ENCODE peak calls at places on chromosome 20, in five cellular contexts. Y is fibroblast of lung, L is lung, U is mesendoderm, N is ascending aorta. S is an unnamed sample.

GRCh38 chr20:35341366-35342028 is 49.3 kb upstream of the FAM83C start:
- DNase-seq in Y (no peak), L (no peak), U (no peak), N (no peak), S (no peak)

GRCh38 chr20:41321003-41321402 is 3.5 kb upstream of the ZHX3 start:
- DNase-seq in Y (no peak), L (no peak), U (no peak), N (no peak), S (no peak)

GRCh38 chr20:37347891-37348642 is 2.1 kb downstream of the SRC start:
- DNase-seq in Y (no peak), L (no peak), U (no peak), N (no peak), S (peak; percentile 28)

GRCh38 chr20:6362245-6362644 is 239.4 kb upstream of the FERMT1 start:
- DNase-seq in Y (no peak), L (no peak), U (no peak), N (no peak), S (no peak)

GRCh38 chr20:25407311-25408169 is at the start of gene GINS1:
- DNase-seq in Y (peak; percentile 85), L (peak; percentile 86), U (peak; percentile 98), N (no peak), S (peak; percentile 98)

GRCh38 chr20:57622579-57623381 is 2.6 kb upstream of the ZBP1 start:
- DNase-seq in Y (peak; percentile 13), L (peak; percentile 62), U (peak; percentile 85), N (no peak), S (peak; percentile 92)

GRCh38 chr20:49676581-49677291 is 36.9 kb downstream of the B4GALT5 start:
- DNase-seq in Y (peak; percentile 56), L (peak; percentile 48), U (no peak), N (no peak), S (no peak)

GRCh38 chr20:19110285-19110684 is 102.2 kb upstream of the SLC24A3 start:
- DNase-seq in Y (no peak), L (no peak), U (no peak), N (no peak), S (no peak)

GRCh38 chr20:62165762-62166399 is 16.9 kb upstream of the MTG2 start:
- DNase-seq in Y (peak; percentile 37), L (no peak), U (no peak), N (no peak), S (peak; percentile 80)

GRCh38 chr20:50747275-50747674 is 15.9 kb downstream of the PARD6B start:
- DNase-seq in Y (no peak), L (no peak), U (no peak), N (no peak), S (no peak)

GRCh38 chr20:48831702-48832422 is 4.1 kb upstream of the PREX1 start:
- DNase-seq in Y (peak; percentile 75), L (no peak), U (no peak), N (no peak), S (no peak)

GRCh38 chr20:17635846-17636245 is 46.2 kb downstream of the RRBP1 start:
- DNase-seq in Y (peak; percentile 49), L (no peak), U (no peak), N (no peak), S (no peak)

GRCh38 chr20:2751868-2752630 is 48.4 kb downstream of the CPXM1 start:
- DNase-seq in Y (no peak), L (no peak), U (no peak), N (no peak), S (peak; percentile 82)

GRCh38 chr20:33830371-33830770 is 19.2 kb downstream of the CHMP4B start:
- DNase-seq in Y (no peak), L (no peak), U (no peak), N (no peak), S (no peak)

GRCh38 chr20:58708246-58708931 is 15.8 kb downstream of the NPEPL1 start:
- DNase-seq in Y (no peak), L (peak; percentile 26), U (no peak), N (no peak), S (peak; percentile 64)

GRCh38 chr20:17501701-17502100 is 29.5 kb downstream of the BFSP1 start:
- DNase-seq in Y (no peak), L (no peak), U (no peak), N (no peak), S (no peak)

GRCh38 chr20:55782861-55783260 is 222.5 kb downstream of the CBLN4 start:
- DNase-seq in Y (no peak), L (no peak), U (no peak), N (no peak), S (no peak)

GRCh38 chr20:51486197-51487005 is 56.1 kb downstream of the NFATC2 start:
- DNase-seq in Y (no peak), L (no peak), U (no peak), N (no peak), S (no peak)

GRCh38 chr20:36629719-36630340 is 16.2 kb downstream of the SLA2 start:
- DNase-seq in Y (no peak), L (no peak), U (no peak), N (no peak), S (no peak)

GRCh38 chr20:61253640-61254511 is 1.8 kb downstream of the CDH4 start:
- DNase-seq in Y (peak; percentile 39), L (no peak), U (peak; percentile 53), N (no peak), S (peak; percentile 81)

GRCh38 chr20:41998539-41999341 is 380.6 kb upstream of the CHD6 start:
- DNase-seq in Y (no peak), L (no peak), U (no peak), N (no peak), S (peak; percentile 16)

GRCh38 chr20:17177341-17177740 is 49.5 kb upstream of the PCSK2 start:
- DNase-seq in Y (no peak), L (no peak), U (no peak), N (no peak), S (no peak)

GRCh38 chr20:60754866-60755265 is 497.2 kb upstream of the CDH4 start:
- DNase-seq in Y (no peak), L (no peak), U (no peak), N (no peak), S (no peak)

GRCh38 chr20:24131684-24132083 is 143.1 kb upstream of the GGTLC1 start:
- DNase-seq in Y (no peak), L (no peak), U (no peak), N (no peak), S (no peak)

GRCh38 chr20:32189691-32190607 is 17.6 kb downstream of the PLAGL2 start:
- DNase-seq in Y (peak; percentile 46), L (no peak), U (peak; percentile 62), N (no peak), S (peak; percentile 94)
- H3K4me3 ChIP-seq in Y (peak overlapping the region; percentile 62), L (peak overlapping the region; percentile 55), U (peak overlapping the region; percentile 74), N (peak overlapping the region; percentile 84), S (peak overlapping the region; percentile 64)

GRCh38 chr20:38997622-38998021 is 35.5 kb downstream of the DHX35 start:
- DNase-seq in Y (no peak), L (no peak), U (peak; percentile 13), N (no peak), S (no peak)

GRCh38 chr20:38999217-38999616 is 37.1 kb downstream of the DHX35 start:
- DNase-seq in Y (no peak), L (no peak), U (no peak), N (no peak), S (no peak)

GRCh38 chr20:38991814-38992593 is 29.9 kb downstream of the DHX35 start:
- DNase-seq in Y (no peak), L (no peak), U (no peak), N (no peak), S (no peak)

GRCh38 chr20:38999965-39000910 is 38.1 kb downstream of the DHX35 start:
- DNase-seq in Y (no peak), L (no peak), U (no peak), N (no peak), S (no peak)

GRCh38 chr20:38995536-38996044 is 33.4 kb downstream of the DHX35 start:
- DNase-seq in Y (peak; percentile 58), L (no peak), U (no peak), N (no peak), S (no peak)
- H3K36me3 ChIP-seq in Y (peaks cover 4% of the 10 kb centered on the region), L (peaks cover 18% of the 10 kb centered on the region), U (peaks cover 2% of the 10 kb centered on the region), N (peaks cover 34% of the 10 kb centered on the region), S (peaks cover 10% of the 10 kb centered on the region)

DNA sequence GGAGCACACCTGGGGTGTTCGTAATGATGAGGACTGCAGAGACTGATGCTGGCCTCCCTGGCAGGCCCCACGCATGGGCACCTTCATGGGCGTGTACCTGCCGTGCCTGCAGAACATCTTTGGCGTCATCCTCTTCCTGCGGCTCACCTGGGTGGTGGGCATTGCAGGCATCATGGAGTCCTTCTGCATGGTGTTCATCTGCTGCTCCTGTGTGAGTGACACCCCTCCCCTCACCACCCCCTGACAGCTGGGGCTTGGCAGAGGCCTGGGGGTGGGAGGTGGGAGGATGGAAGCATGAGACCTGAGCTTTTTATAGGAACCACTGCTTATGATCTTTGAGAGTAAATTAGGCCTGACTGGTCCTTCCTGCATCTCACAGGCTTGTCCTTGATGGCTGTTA is 6.7 kb downstream of the SLC12A5 start:
- DNase-seq in Y (no peak), L (no peak), U (no peak), N (no peak), S (no peak)
- H3K27me3 ChIP-seq in Y (peaks cover 19% of the 10 kb centered on the region), L (peaks cover 13% of the 10 kb centered on the region), U (peaks cover 39% of the 10 kb centered on the region), N (peaks cover 7% of the 10 kb centered on the region), S (peaks cover 63% of the 10 kb centered on the region)

GRCh38 chr20:45851501-45851900 is 5.7 kb downstream of the ACOT8 start:
- DNase-seq in Y (no peak), L (no peak), U (no peak), N (no peak), S (no peak)

GRCh38 chr20:45850238-45850637 is 7.0 kb downstream of the ACOT8 start:
- DNase-seq in Y (no peak), L (no peak), U (no peak), N (no peak), S (no peak)

GRCh38 chr20:45857114-45857835 is at the start of the genes ACOT8 and ZSWIM3:
- DNase-seq in Y (peak; percentile 100), L (peak; percentile 99), U (peak; percentile 100), N (peak; percentile 96), S (peak; percentile 100)

GRCh38 chr20:45850926-45851325 is 6.3 kb downstream of the ACOT8 start:
- DNase-seq in Y (no peak), L (no peak), U (no peak), N (no peak), S (no peak)

GRCh38 chr20:45853484-45853883 is 3.7 kb downstream of the ACOT8 start:
- DNase-seq in Y (no peak), L (no peak), U (no peak), N (no peak), S (peak; percentile 63)
- H3K4me3 ChIP-seq in Y (no peak overlapping the region), L (no peak overlapping the region), U (no peak overlapping the region), N (no peak overlapping the region), S (no peak overlapping the region)